ENCODE peak calls at places on chromosomes 7 and 10, in nine cellular contexts. D is HFF-Myc; L is activated CD8-positive, alpha-beta T cell treated with anti-CD3 and anti-CD28 coated beads for 36 hours; V is mucosa of descending colon; M is A549; E is GM13977; Y is endothelial cell of umbilical vein; H is adrenal gland; B is neural progenitor cell. I is an unnamed sample.

GRCh38 chr7:143042821-143043271 is 9.3 kb upstream of the OR6V1 start:
- DNase-seq in D (no peak), L (no peak), V (no peak), M (no peak), E (no peak), Y (no peak), H (no peak), B (no peak), I (no peak)

GRCh38 chr10:130480491-130480890 is 344.3 kb downstream of the GLRX3 start:
- DNase-seq in D (no peak), L (no peak), V (no peak), M (no peak), E (no peak), Y (no peak), H (no peak), B (no peak), I (no peak)

GRCh38 chr10:119658274-119658673 is 7.1 kb downstream of the BAG3 start:
- DNase-seq in D (no peak), L (no peak), V (peak), M (peak), E (no peak), Y (peak), H (peak), B (peak), I (no peak)

GRCh38 chr7:128335730-128336129 is 8.0 kb downstream of the RBM28 start:
- DNase-seq in D (no peak), L (no peak), V (no peak), M (no peak), E (no peak), Y (no peak), H (no peak), B (no peak), I (no peak)

GRCh38 chr10:132499367-132499685 is 38.3 kb upstream of the INPP5A start:
- DNase-seq in D (no peak), L (no peak), V (no peak), M (no peak), E (no peak), Y (no peak), H (no peak), B (no peak), I (no peak)

GRCh38 chr7:135618510-135618909 is 43.8 kb upstream of the STMP1 start:
- DNase-seq in D (no peak), L (no peak), V (no peak), M (no peak), E (no peak), Y (no peak), H (no peak), B (no peak), I (no peak)

GRCh38 chr10:102347236-102347828 is 48.2 kb upstream of the NFKB2 start:
- DNase-seq in D (no peak), L (peak), V (peak), M (peak), E (peak), Y (peak), H (peak), B (peak), I (peak)

GRCh38 chr10:29862926-29863614 is 196.3 kb downstream of the JCAD start:
- DNase-seq in D (peak), L (no peak), V (no peak), M (no peak), E (no peak), Y (peak), H (no peak), B (no peak), I (no peak)

GRCh38 chr7:118870187-118870586 is 645.7 kb downstream of the ANKRD7 start:
- DNase-seq in D (no peak), L (no peak), V (no peak), M (no peak), E (no peak), Y (no peak), H (no peak), B (peak), I (no peak)

GRCh38 chr10:96765406-96766240 is 45.3 kb upstream of the PIK3AP1 start:
- DNase-seq in D (peak), L (peak), V (peak), M (peak), E (peak), Y (peak), H (peak), B (peak), I (peak)

GRCh38 chr7:144824360-144824759 is 11.5 kb downstream of the TPK1 start:
- DNase-seq in D (peak), L (no peak), V (no peak), M (no peak), E (no peak), Y (peak), H (no peak), B (no peak), I (no peak)

GRCh38 chr7:43735802-43736603 is 6.7 kb upstream of the COA1 start:
- DNase-seq in D (no peak), L (peak), V (no peak), M (no peak), E (peak), Y (no peak), H (no peak), B (no peak), I (peak)

GRCh38 chr10:96276426-96276825 is 5.1 kb upstream of the BLNK start:
- DNase-seq in D (no peak), L (no peak), V (no peak), M (no peak), E (no peak), Y (no peak), H (no peak), B (no peak), I (no peak)

GRCh38 chr10:71828702-71829101 is 22.3 kb downstream of the PSAP start:
- DNase-seq in D (no peak), L (no peak), V (no peak), M (no peak), E (no peak), Y (no peak), H (no peak), B (no peak), I (no peak)

GRCh38 chr10:71821909-71822763 is 28.9 kb downstream of the PSAP start:
- DNase-seq in D (no peak), L (peak), V (no peak), M (no peak), E (no peak), Y (no peak), H (no peak), B (no peak), I (no peak)

GRCh38 chr10:71823356-71823755 is 27.7 kb downstream of the PSAP start:
- DNase-seq in D (no peak), L (no peak), V (no peak), M (no peak), E (no peak), Y (no peak), H (no peak), B (no peak), I (no peak)

GRCh38 chr10:71827828-71828227 is 23.2 kb downstream of the PSAP start:
- DNase-seq in D (no peak), L (no peak), V (no peak), M (no peak), E (no peak), Y (no peak), H (no peak), B (no peak), I (no peak)

GRCh38 chr10:71825217-71825616 is 25.8 kb downstream of the PSAP start:
- DNase-seq in D (no peak), L (no peak), V (no peak), M (no peak), E (no peak), Y (no peak), H (peak), B (no peak), I (no peak)
- TF ChIP-seq CTCF in D (no peak), L (no peak), V (no peak), M (peak), E (peak), Y (no peak), H (no peak), B (no peak), I (no peak)

GRCh38 chr7:16409777-16410176 is 11.6 kb downstream of the CRPPA start:
- DNase-seq in D (no peak), L (no peak), V (no peak), M (no peak), E (no peak), Y (no peak), H (no peak), B (no peak), I (no peak)
- TF ChIP-seq CTCF in D (no peak), L (no peak), V (no peak), M (no peak), E (no peak), Y (no peak), H (no peak), B (peak), I (no peak)

GRCh38 chr10:59633063-59633462 is 76.6 kb downstream of the SLC16A9 start:
- DNase-seq in D (no peak), L (no peak), V (no peak), M (no peak), E (no peak), Y (no peak), H (no peak), B (no peak), I (no peak)
- TF ChIP-seq CTCF in D (no peak), L (no peak), V (no peak), M (no peak), E (no peak), Y (no peak), H (no peak), B (peak), I (no peak)

GRCh38 chr10:113214331-113214730 is 264.3 kb downstream of the TCF7L2 start:
- DNase-seq in D (no peak), L (no peak), V (no peak), M (no peak), E (no peak), Y (no peak), H (no peak), B (no peak), I (no peak)
- TF ChIP-seq CTCF in D (no peak), L (no peak), V (no peak), M (peak), E (no peak), Y (no peak), H (no peak), B (peak), I (no peak)

GRCh38 chr10:46558141-46558410 is 1.6 kb upstream of the GPRIN2 start:
- DNase-seq in D (no peak), L (no peak), V (no peak), M (no peak), E (no peak), Y (no peak), H (no peak), B (no peak), I (no peak)

GRCh38 chr10:46555713-46556514 is 544 bp downstream of the GPRIN2 start:
- DNase-seq in D (no peak), L (no peak), V (peak), M (peak), E (no peak), Y (no peak), H (peak), B (peak), I (no peak)

GRCh38 chr10:46555366-46555712 is 1.1 kb downstream of the GPRIN2 start:
- DNase-seq in D (no peak), L (no peak), V (no peak), M (no peak), E (no peak), Y (no peak), H (peak), B (peak), I (no peak)

GRCh38 chr10:46557319-46558140 is 1.1 kb upstream of the GPRIN2 start:
- DNase-seq in D (no peak), L (no peak), V (peak), M (peak), E (no peak), Y (no peak), H (peak), B (no peak), I (no peak)

GRCh38 chr10:46556515-46557318 is at the start of gene GPRIN2:
- DNase-seq in D (no peak), L (no peak), V (peak), M (peak), E (no peak), Y (no peak), H (peak), B (peak), I (no peak)
- TF ChIP-seq CTCF in D (no peak), L (no peak), V (no peak), M (no peak), E (no peak), Y (no peak), H (no peak), B (no peak), I (no peak)

I was measured in GM20000.